ENCODE peak calls at places on chromosomes 12 and 14, in nine cellular contexts. H is psoas muscle, I is ovary, Q is cardiac fibroblast, J is colonic mucosa, S is astrocyte of the spinal cord, Z is gastrocnemius medialis, A is IMR-90, E is dorsolateral prefrontal cortex. K is an unnamed sample.

GRCh38 chr12:53604581-53604980 is 21.6 kb downstream of the ATF7 start:
- DNase-seq in H (no peak), I (no peak), Q (no peak), J (no peak), S (no peak), Z (no peak), A (no peak), E (no peak), K (no peak)

GRCh38 chr14:68814376-68815287 is 21.8 kb upstream of the ZFP36L1 start:
- DNase-seq in H (peak; percentile 64), I (peak; percentile 70), Q (peak; percentile 56), J (no peak), S (peak; percentile 72), Z (no peak), A (peak; percentile 68), E (no peak), K (no peak)

GRCh38 chr12:54385251-54385914 is 850 bp upstream of the ZNF385A start:
- DNase-seq in H (peak; percentile 72), I (no peak), Q (no peak), J (no peak), S (no peak), Z (no peak), A (no peak), E (no peak), K (no peak)

GRCh38 chr12:34347367-34347766 is 325.1 kb downstream of the ALG10 start:
- DNase-seq in H (no peak), I (no peak), Q (no peak), J (no peak), S (no peak), Z (no peak), A (no peak), E (no peak), K (no peak)

GRCh38 chr12:123761841-123762714 is at the start of gene DNAH10:
- DNase-seq in H (no peak), I (no peak), Q (peak; percentile 3), J (peak; percentile 54), S (no peak), Z (no peak), A (no peak), E (no peak), K (no peak)

GRCh38 chr14:75361751-75362433 is 65.9 kb upstream of the JDP2 start:
- DNase-seq in H (peak; percentile 79), I (peak; percentile 53), Q (peak; percentile 18), J (no peak), S (no peak), Z (no peak), A (no peak), E (no peak), K (no peak)

GRCh38 chr12:75877588-75878381 is 153.8 kb downstream of the PHLDA1 start:
- DNase-seq in H (no peak), I (no peak), Q (peak; percentile 25), J (no peak), S (peak; percentile 35), Z (no peak), A (peak; percentile 34), E (no peak), K (no peak)

GRCh38 chr14:64061115-64061514 is 208.3 kb downstream of the SYNE2 start:
- DNase-seq in H (no peak), I (no peak), Q (no peak), J (no peak), S (no peak), Z (no peak), A (no peak), E (no peak), K (no peak)

GRCh38 chr14:60862283-60862682 is 118.6 kb downstream of the TRMT5 start:
- DNase-seq in H (no peak), I (peak; percentile 66), Q (peak; percentile 11), J (peak; percentile 78), S (peak; percentile 29), Z (peak; percentile 66), A (no peak), E (no peak), K (no peak)
- H3K4me3 ChIP-seq in H (peak overlapping the region; percentile 20), I (no peak overlapping the region), Q (no peak overlapping the region), J (no peak overlapping the region), S (no peak overlapping the region), Z (no peak overlapping the region), A (no peak overlapping the region), E (no peak overlapping the region), K (no peak overlapping the region)

DNA sequence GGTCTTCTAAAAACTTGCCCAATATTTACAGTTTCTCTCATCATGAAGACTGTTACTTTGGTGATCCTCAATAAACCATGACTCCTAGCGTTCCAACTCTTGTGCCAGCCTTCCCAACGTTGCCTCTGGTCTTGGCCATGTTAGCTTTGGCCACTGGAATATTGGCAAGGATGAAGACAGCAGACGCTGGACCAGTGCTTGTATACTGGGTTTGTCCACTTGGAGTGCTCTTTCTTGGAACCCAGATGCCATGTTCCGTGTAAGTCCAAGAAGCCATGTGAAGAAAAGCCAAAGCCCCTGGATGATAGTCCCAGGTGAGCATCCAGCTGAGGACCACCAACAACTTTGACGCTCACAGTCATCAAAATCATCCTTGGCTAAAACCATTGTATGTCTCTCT is 379.6 kb downstream of the NUAK1 start:
- DNase-seq in H (no peak), I (no peak), Q (no peak), J (no peak), S (no peak), Z (no peak), A (no peak), E (no peak), K (no peak)
- TF ChIP-seq CTCF in H (no peak), I (no peak), Q (no peak), J (no peak), S (no peak), Z (no peak), A (no peak), E (no peak), K (no peak)

GRCh38 chr12:25648460-25648859 is 95.4 kb upstream of the LMNTD1 start:
- DNase-seq in H (no peak), I (no peak), Q (peak; percentile 78), J (no peak), S (peak; percentile 86), Z (peak; percentile 3), A (peak; percentile 73), E (peak; percentile 15), K (peak; percentile 21)
- H3K4me3 ChIP-seq in H (no peak overlapping the region), I (no peak overlapping the region), Q (peak overlapping the region; percentile 9), J (no peak overlapping the region), S (peak overlapping the region; percentile 6), Z (no peak overlapping the region), A (peak overlapping the region; percentile 22), E (no peak overlapping the region), K (peak overlapping the region; percentile 48)

GRCh38 chr14:99460793-99461192 is 19.9 kb downstream of the SETD3 start:
- DNase-seq in H (no peak), I (no peak), Q (no peak), J (no peak), S (no peak), Z (no peak), A (no peak), E (no peak), K (no peak)
- TF ChIP-seq CTCF in H (no peak), I (no peak), Q (no peak), J (no peak), S (no peak), Z (no peak), A (no peak), E (no peak), K (no peak)

GRCh38 chr12:79692860-79693605 is 2.3 kb upstream of the PAWR start:
- DNase-seq in H (no peak), I (no peak), Q (peak; percentile 30), J (no peak), S (peak; percentile 37), Z (no peak), A (peak; percentile 40), E (no peak), K (no peak)
- H3K4me3 ChIP-seq in H (no peak overlapping the region), I (no peak overlapping the region), Q (no peak overlapping the region), J (peak overlapping the region; percentile 80), S (no peak overlapping the region), Z (no peak overlapping the region), A (peak overlapping the region; percentile 16), E (no peak overlapping the region), K (no peak overlapping the region)

GRCh38 chr12:48978741-48979601 is 849 bp downstream of the WNT1 start:
- DNase-seq in H (no peak), I (no peak), Q (no peak), J (no peak), S (no peak), Z (no peak), A (no peak), E (no peak), K (no peak)
- TF ChIP-seq CTCF in H (no peak), I (no peak), Q (no peak), J (no peak), S (no peak), Z (no peak), A (no peak), E (no peak), K (no peak)

DNA sequence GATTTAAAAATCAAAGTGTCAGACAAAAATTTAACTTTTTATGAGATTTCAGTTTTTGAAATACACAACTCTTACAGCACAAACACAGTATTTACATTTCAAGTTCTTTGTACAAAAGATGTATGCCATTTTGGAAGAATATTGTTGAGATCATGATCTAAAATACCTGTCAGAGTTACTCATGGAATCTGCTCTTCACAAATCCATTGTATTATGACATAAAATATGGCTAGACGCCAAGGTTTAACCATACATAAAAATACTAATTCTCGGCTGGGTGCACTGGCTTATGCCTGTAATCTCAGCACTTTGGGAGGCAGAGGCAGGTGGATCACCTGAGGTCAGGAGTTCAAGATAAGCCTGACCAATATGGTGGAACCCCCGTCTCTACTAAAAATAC is 6.2 kb upstream of the SYCP3 start:
- DNase-seq in H (no peak), I (no peak), Q (peak; percentile 31), J (no peak), S (no peak), Z (no peak), A (no peak), E (no peak), K (no peak)
- H3K4me3 ChIP-seq in H (no peak overlapping the region), I (no peak overlapping the region), Q (no peak overlapping the region), J (no peak overlapping the region), S (no peak overlapping the region), Z (no peak overlapping the region), A (no peak overlapping the region), E (no peak overlapping the region), K (no peak overlapping the region)

K was measured in AG04449.